ENCODE peak calls at places on chromosomes 13 and 19, in eight cellular contexts. I is HL-60, K is HCT116, E is GM13976, T is endothelial cell, M is astrocyte of the cerebellum, X is omental fat pad, O is thoracic aorta. J is an unnamed sample.

GRCh38 chr19:18204394-18205179 is 745 bp upstream of the RAB3A start:
- DNase-seq in T (peak; percentile 82), M (peak; percentile 34), K (no peak), E (no peak), X (peak; percentile 59), I (no peak), O (no peak), J (no peak)

GRCh38 chr19:46412983-46413261 is 442 bp downstream of the CCDC8 start:
- DNase-seq in T (no peak), X (no peak), O (no peak), I (no peak), M (no peak), E (no peak), K (no peak), J (no peak)

GRCh38 chr13:29963086-29963485 is 112.7 kb upstream of the UBL3 start:
- DNase-seq in E (no peak), X (no peak), M (no peak), I (no peak), K (no peak), T (no peak), O (no peak), J (no peak)

GRCh38 chr13:40776232-40776631 is 5.2 kb upstream of the MRPS31 start:
- DNase-seq in M (no peak), O (no peak), X (no peak), E (no peak), I (no peak), K (no peak), T (no peak), J (no peak)

GRCh38 chr19:46574533-46574932 is 26.6 kb upstream of the CALM3 start:
- DNase-seq in T (no peak), X (no peak), O (no peak), K (no peak), M (no peak), E (no peak), I (no peak), J (no peak)

GRCh38 chr13:95512424-95512823 is 40.1 kb upstream of the CLDN10 start:
- DNase-seq in E (no peak), M (no peak), K (no peak), T (no peak), O (no peak), X (no peak), I (no peak), J (no peak)

GRCh38 chr13:20054586-20054985 is 96.1 kb downstream of the ZMYM2 start:
- DNase-seq in K (no peak), E (no peak), O (no peak), M (no peak), X (no peak), I (no peak), T (no peak), J (no peak)

GRCh38 chr19:11767633-11768133 is 883 bp downstream of the ZNF441 start:
- DNase-seq in X (no peak), E (peak; percentile 57), O (no peak), K (no peak), I (no peak), T (no peak), M (no peak), J (peak; percentile 14)

GRCh38 chr19:48837081-48837524 is 812 bp upstream of the HSD17B14 start:
- DNase-seq in M (no peak), O (peak; percentile 69), T (peak; percentile 92), I (no peak), K (peak; percentile 51), E (peak; percentile 96), X (peak; percentile 79), J (no peak)

GRCh38 chr19:48833977-48834376 is 2.3 kb downstream of the HSD17B14 start:
- DNase-seq in X (no peak), K (no peak), I (no peak), E (no peak), M (no peak), T (no peak), O (no peak), J (no peak)

GRCh38 chr19:48835734-48836088 is 580 bp downstream of the HSD17B14 start:
- DNase-seq in T (peak; percentile 94), K (peak; percentile 76), I (peak; percentile 64), O (peak; percentile 80), E (peak; percentile 94), M (no peak), X (peak; percentile 100), J (peak; percentile 91)

GRCh38 chr19:48837586-48838191 is 1.4 kb upstream of the HSD17B14 start:
- DNase-seq in O (no peak), X (no peak), T (no peak), I (no peak), E (no peak), K (no peak), M (no peak), J (no peak)

GRCh38 chr19:48836089-48837017 is at the start of gene HSD17B14:
- DNase-seq in K (no peak), M (no peak), I (no peak), T (peak; percentile 59), X (no peak), O (no peak), E (no peak), J (no peak)
- TF ChIP-seq CTCF in K (no peak), M (no peak), I (no peak), T (peak; percentile 16), X (no peak), O (peak; percentile 24), E (no peak), J (no peak)

DNA sequence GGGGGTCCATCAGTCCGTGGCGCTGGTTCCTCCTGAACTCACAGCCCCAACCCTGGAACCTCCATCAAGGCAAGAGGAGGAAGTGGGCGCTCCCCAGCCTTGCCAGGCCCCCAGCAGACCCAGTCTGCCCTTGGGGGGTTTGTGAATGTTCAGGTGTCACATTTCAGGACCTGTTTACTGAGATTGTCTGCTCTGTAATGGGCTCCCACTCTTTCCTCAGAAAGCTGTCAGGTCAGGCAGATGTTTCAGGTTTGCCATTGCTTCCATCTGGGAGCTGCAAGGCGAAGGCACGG is 29.4 kb downstream of the TSSK6 start:
- DNase-seq in T (no peak), I (no peak), M (no peak), K (no peak), O (no peak), X (no peak), E (no peak), J (no peak)
- TF ChIP-seq CTCF in T (no peak), I (no peak), M (no peak), K (no peak), O (no peak), X (no peak), E (no peak), J (no peak)

DNA sequence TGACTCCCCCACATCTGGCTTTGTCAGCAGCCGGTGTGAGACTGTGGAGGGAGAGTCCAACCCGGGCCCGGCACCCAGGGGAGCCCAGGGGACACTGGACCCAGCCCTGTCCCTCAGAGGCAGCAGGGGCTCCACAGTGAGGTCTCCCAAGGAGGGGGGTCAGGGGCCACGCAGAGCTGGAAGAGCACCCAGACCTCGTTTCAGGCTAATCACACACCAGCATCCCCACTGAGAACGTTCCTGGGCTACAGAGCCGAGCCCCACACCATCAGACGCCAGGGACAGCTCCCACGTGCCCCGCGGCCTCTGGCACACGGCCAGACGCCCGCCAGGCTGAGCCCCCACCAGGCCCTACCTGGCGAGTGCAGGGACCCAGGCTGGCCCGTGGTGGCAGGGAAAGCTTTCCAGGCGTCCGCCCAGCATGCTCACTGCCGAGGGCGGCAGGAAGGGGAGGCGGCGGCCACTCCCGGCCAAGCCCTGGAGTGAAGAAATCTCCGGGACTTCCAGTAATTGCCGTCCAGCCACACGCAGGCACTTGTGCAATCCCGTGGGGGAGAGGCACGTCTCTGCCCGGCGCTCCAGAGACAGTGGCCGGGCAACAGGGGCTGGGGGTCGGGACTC is 19.2 kb downstream of the SBNO2 start:
- DNase-seq in O (peak; percentile 80), E (no peak), I (peak; percentile 76), X (peak; percentile 77), K (no peak), M (peak; percentile 28), T (no peak), J (peak; percentile 97)
- TF ChIP-seq CTCF in O (peak; percentile 19), E (no peak), I (no peak), X (no peak), K (no peak), M (no peak), T (no peak), J (no peak)

GRCh38 chr13:31424130-31424729 is 224.5 kb downstream of the B3GLCT start:
- DNase-seq in E (peak; percentile 60), K (peak; percentile 74), T (peak; percentile 83), M (peak; percentile 68), I (peak; percentile 33), O (peak; percentile 16), X (no peak), J (peak; percentile 85)
- TF ChIP-seq CTCF in E (peak; percentile 94), K (peak; percentile 93), T (peak; percentile 80), M (peak; percentile 95), I (peak; percentile 93), O (peak; percentile 61), X (no peak), J (peak; percentile 80)

GRCh38 chr19:33311326-33311682 is 9.0 kb upstream of the CEBPA start:
- DNase-seq in T (no peak), X (no peak), I (no peak), O (no peak), K (no peak), M (no peak), E (peak; percentile 30), J (no peak)
- TF ChIP-seq CTCF in T (no peak), X (no peak), I (no peak), O (no peak), K (peak; percentile 56), M (no peak), E (no peak), J (no peak)

GRCh38 chr19:29965529-29965928 is 23.5 kb downstream of the URI1 start:
- DNase-seq in E (no peak), T (no peak), I (no peak), X (no peak), O (no peak), M (no peak), K (no peak), J (no peak)

GRCh38 chr19:29967623-29968022 is 25.6 kb downstream of the URI1 start:
- DNase-seq in X (no peak), M (no peak), K (no peak), O (no peak), T (no peak), I (no peak), E (no peak), J (peak; percentile 50)

GRCh38 chr19:29964171-29964570 is 22.1 kb downstream of the URI1 start:
- DNase-seq in E (no peak), T (no peak), I (no peak), X (no peak), K (no peak), O (no peak), M (no peak), J (no peak)

GRCh38 chr19:29963576-29963975 is 21.5 kb downstream of the URI1 start:
- DNase-seq in T (no peak), I (no peak), K (no peak), O (no peak), M (no peak), X (no peak), E (no peak), J (no peak)

GRCh38 chr19:29966594-29967249 is 24.7 kb downstream of the URI1 start:
- DNase-seq in X (no peak), I (no peak), E (no peak), K (no peak), M (no peak), T (no peak), O (no peak), J (peak; percentile 18)
- TF ChIP-seq CTCF in X (no peak), I (no peak), E (no peak), K (peak; percentile 37), M (peak; percentile 19), T (no peak), O (no peak), J (peak; percentile 17)

J was measured in MCF 10A.